ENCODE peak calls at places on chromosomes 13 and 19, in eight cellular contexts. One of them, this sample, is unnamed.

GRCh38 chr19:16078759-16079707 is 2.7 kb downstream of the TPM4 start:
- DNase-seq in GM12878: peak; percentile 94
- DNase-seq in ascending aorta: peak; percentile 94
- DNase-seq in right atrium auricular region: peak; percentile 89
- DNase-seq in endodermal cell: peak; percentile 60
- DNase-seq in tibial artery: peak; percentile 87
- DNase-seq in breast epithelium: peak; percentile 55
- DNase-seq in heart right ventricle: no peak
- DNase-seq in this sample: peak; percentile 70

GRCh38 chr19:58183822-58184215 is 958 bp downstream of the ZNF274 start:
- DNase-seq in tibial artery: no peak
- DNase-seq in breast epithelium: no peak
- DNase-seq in endodermal cell: no peak
- DNase-seq in right atrium auricular region: no peak
- DNase-seq in heart right ventricle: no peak
- DNase-seq in GM12878: no peak
- DNase-seq in ascending aorta: no peak
- DNase-seq in this sample: no peak

GRCh38 chr13:25807562-25807961 is 244.3 kb downstream of the SHISA2 start:
- DNase-seq in right atrium auricular region: no peak
- DNase-seq in ascending aorta: no peak
- DNase-seq in tibial artery: no peak
- DNase-seq in endodermal cell: no peak
- DNase-seq in breast epithelium: no peak
- DNase-seq in GM12878: no peak
- DNase-seq in heart right ventricle: no peak
- DNase-seq in this sample: no peak

GRCh38 chr13:98997738-98998641 is 20.1 kb upstream of the DOCK9 start:
- DNase-seq in breast epithelium: no peak
- DNase-seq in tibial artery: no peak
- DNase-seq in endodermal cell: peak; percentile 30
- DNase-seq in ascending aorta: no peak
- DNase-seq in heart right ventricle: no peak
- DNase-seq in GM12878: no peak
- DNase-seq in right atrium auricular region: no peak
- DNase-seq in this sample: no peak

GRCh38 chr19:56955637-56956216 is 115.2 kb upstream of the PEG3 start:
- DNase-seq in breast epithelium: no peak
- DNase-seq in endodermal cell: no peak
- DNase-seq in ascending aorta: no peak
- DNase-seq in right atrium auricular region: no peak
- DNase-seq in GM12878: no peak
- DNase-seq in tibial artery: no peak
- DNase-seq in heart right ventricle: no peak
- DNase-seq in this sample: no peak

GRCh38 chr13:31725841-31726240 is 13.5 kb upstream of the RXFP2 start:
- DNase-seq in tibial artery: no peak
- DNase-seq in heart right ventricle: no peak
- DNase-seq in GM12878: no peak
- DNase-seq in right atrium auricular region: no peak
- DNase-seq in ascending aorta: no peak
- DNase-seq in endodermal cell: no peak
- DNase-seq in breast epithelium: no peak
- DNase-seq in this sample: no peak

GRCh38 chr13:76286178-76286577 is 600.0 kb downstream of the KCTD12 start:
- DNase-seq in right atrium auricular region: no peak
- DNase-seq in ascending aorta: no peak
- DNase-seq in GM12878: no peak
- DNase-seq in breast epithelium: no peak
- DNase-seq in endodermal cell: no peak
- DNase-seq in tibial artery: no peak
- DNase-seq in heart right ventricle: no peak
- DNase-seq in this sample: no peak

GRCh38 chr13:59700281-59700680 is 463.4 kb downstream of the DIAPH3 start:
- DNase-seq in tibial artery: no peak
- DNase-seq in endodermal cell: no peak
- DNase-seq in breast epithelium: no peak
- DNase-seq in heart right ventricle: no peak
- DNase-seq in ascending aorta: no peak
- DNase-seq in GM12878: no peak
- DNase-seq in right atrium auricular region: no peak
- DNase-seq in this sample: no peak

DNA sequence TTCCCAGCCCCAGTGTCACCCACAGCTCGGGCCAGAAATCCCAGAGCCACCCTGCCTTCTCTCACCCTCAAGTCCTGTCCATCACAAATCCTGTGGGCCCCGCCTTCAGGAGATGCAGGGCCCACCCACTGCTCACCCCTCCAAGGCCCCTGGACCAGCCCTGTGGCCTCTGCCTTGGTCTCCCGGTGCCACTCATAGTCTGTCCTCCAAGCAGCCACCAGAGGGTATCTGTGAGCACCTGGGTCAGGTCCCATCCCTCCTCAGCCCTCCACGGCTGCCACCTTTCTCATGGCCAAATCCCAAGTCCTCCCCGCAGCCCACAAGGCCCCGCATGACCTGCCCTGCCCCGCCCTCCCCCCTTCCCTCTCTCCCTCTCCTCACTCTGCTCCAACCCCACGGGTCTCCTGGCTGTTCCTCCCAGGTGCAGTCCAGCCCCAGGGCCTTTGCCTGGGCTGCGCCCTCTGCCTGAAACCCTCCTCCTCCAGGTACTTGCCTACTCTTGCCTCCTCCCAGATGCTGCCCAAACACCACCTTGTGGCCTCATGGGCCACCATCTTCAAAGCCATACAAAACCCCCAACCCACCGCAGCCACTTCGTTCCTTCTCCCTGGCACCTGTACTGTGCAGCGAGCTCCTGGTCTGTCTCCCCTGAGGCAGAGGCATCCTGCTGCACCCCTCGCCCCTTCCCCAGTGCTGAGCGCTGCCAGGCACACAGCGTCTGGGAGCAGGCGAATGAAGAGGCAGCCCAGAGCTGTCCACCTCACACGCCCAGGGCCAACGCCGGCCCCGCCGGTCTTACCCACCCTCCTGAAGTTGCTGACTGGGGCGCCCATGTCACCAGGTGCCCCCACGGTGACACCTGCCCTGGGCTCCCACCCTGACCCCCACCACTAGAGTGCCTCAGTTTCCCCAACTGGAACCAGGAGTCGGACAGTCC is 13.2 kb upstream of the UQCR11 start:
- DNase-seq in heart right ventricle: no peak
- DNase-seq in ascending aorta: no peak
- DNase-seq in tibial artery: no peak
- DNase-seq in right atrium auricular region: no peak
- DNase-seq in endodermal cell: peak; percentile 89
- DNase-seq in GM12878: no peak
- DNase-seq in breast epithelium: no peak
- DNase-seq in this sample: no peak
- TF ChIP-seq CTCF in heart right ventricle: peak; percentile 34
- TF ChIP-seq CTCF in ascending aorta: no peak
- TF ChIP-seq CTCF in tibial artery: peak; percentile 23
- TF ChIP-seq CTCF in right atrium auricular region: peak; percentile 45
- TF ChIP-seq CTCF in endodermal cell: peak; percentile 72
- TF ChIP-seq CTCF in GM12878: peak; percentile 52
- TF ChIP-seq CTCF in breast epithelium: peak; percentile 41
- TF ChIP-seq CTCF in this sample: peak; percentile 18

DNA sequence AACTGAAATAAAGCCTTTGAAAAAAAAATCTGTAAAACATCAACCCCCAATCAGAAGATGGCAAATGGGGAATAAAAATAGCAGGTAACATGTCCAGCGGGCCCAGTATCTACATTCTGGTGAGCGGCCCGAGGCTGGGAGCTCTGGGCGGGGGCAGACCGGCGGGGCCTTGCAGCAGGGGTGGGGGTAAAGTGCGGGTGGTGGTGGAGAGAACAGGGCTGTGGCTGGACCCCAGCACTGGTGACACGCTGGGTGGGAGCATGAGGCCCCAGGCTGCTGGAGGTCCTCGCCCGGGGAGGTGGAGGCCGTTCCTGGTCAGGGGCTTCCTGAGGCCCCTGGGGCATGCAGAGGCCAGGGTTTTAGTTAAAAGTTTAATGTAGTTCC is 1.7 kb downstream of the CAPS start:
- DNase-seq in endodermal cell: no peak
- DNase-seq in GM12878: no peak
- DNase-seq in right atrium auricular region: no peak
- DNase-seq in tibial artery: no peak
- DNase-seq in heart right ventricle: no peak
- DNase-seq in ascending aorta: no peak
- DNase-seq in breast epithelium: no peak
- DNase-seq in this sample: no peak
- H3K36me3 ChIP-seq in endodermal cell: peaks cover 25% of the 10 kb centered on the region
- H3K36me3 ChIP-seq in GM12878: peaks cover 27% of the 10 kb centered on the region
- H3K36me3 ChIP-seq in right atrium auricular region: peaks cover 51% of the 10 kb centered on the region
- H3K36me3 ChIP-seq in tibial artery: peaks cover 59% of the 10 kb centered on the region
- H3K36me3 ChIP-seq in heart right ventricle: peaks cover 63% of the 10 kb centered on the region
- H3K36me3 ChIP-seq in ascending aorta: peaks cover 65% of the 10 kb centered on the region
- H3K36me3 ChIP-seq in breast epithelium: no peaks in the 10 kb centered on the region
- H3K36me3 ChIP-seq in this sample: no peaks in the 10 kb centered on the region

GRCh38 chr19:12098040-12098439 is 33.5 kb downstream of the ZNF844 start:
- DNase-seq in endodermal cell: no peak
- DNase-seq in right atrium auricular region: no peak
- DNase-seq in breast epithelium: no peak
- DNase-seq in ascending aorta: no peak
- DNase-seq in heart right ventricle: no peak
- DNase-seq in GM12878: no peak
- DNase-seq in tibial artery: no peak
- DNase-seq in this sample: no peak
- H3K27ac ChIP-seq in endodermal cell: no peak overlapping the region
- H3K27ac ChIP-seq in right atrium auricular region: no peak overlapping the region
- H3K27ac ChIP-seq in breast epithelium: no peak overlapping the region
- H3K27ac ChIP-seq in ascending aorta: no peak overlapping the region
- H3K27ac ChIP-seq in heart right ventricle: no peak overlapping the region
- H3K27ac ChIP-seq in GM12878: no peak overlapping the region
- H3K27ac ChIP-seq in tibial artery: no peak overlapping the region
- H3K27ac ChIP-seq in this sample: no peak overlapping the region

GRCh38 chr19:36418287-36419001 is at the start of gene ZFP82:
- DNase-seq in tibial artery: peak; percentile 61
- DNase-seq in endodermal cell: peak; percentile 95
- DNase-seq in breast epithelium: peak; percentile 68
- DNase-seq in heart right ventricle: peak; percentile 90
- DNase-seq in ascending aorta: peak; percentile 78
- DNase-seq in GM12878: peak; percentile 37
- DNase-seq in right atrium auricular region: peak; percentile 72
- DNase-seq in this sample: peak; percentile 81
- TF ChIP-seq CTCF in tibial artery: no peak
- TF ChIP-seq CTCF in endodermal cell: no peak
- TF ChIP-seq CTCF in breast epithelium: no peak
- TF ChIP-seq CTCF in heart right ventricle: no peak
- TF ChIP-seq CTCF in ascending aorta: no peak
- TF ChIP-seq CTCF in GM12878: no peak
- TF ChIP-seq CTCF in right atrium auricular region: no peak
- TF ChIP-seq CTCF in this sample: no peak

DNA sequence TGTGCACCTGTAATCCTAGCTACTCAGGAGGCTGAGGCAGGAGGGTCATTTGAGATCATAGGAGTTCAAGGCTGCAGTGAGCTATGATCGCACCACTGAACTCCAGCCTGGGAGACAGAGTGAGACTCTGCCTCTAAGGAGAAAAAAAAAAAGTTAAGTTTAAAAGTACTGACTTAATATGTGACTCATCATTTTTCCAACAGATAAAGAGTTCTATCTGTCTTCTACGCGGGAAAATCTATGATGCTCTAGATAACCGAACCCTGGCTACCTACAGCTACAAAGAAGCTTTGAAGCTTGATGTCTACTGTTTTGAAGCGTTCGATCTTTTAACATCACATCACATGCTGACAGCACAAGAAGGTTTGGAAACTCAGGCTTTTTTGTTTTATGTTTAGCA is 7.2 kb downstream of the CDC16 start:
- DNase-seq in GM12878: no peak
- DNase-seq in endodermal cell: no peak
- DNase-seq in right atrium auricular region: no peak
- DNase-seq in heart right ventricle: no peak
- DNase-seq in breast epithelium: no peak
- DNase-seq in ascending aorta: no peak
- DNase-seq in tibial artery: no peak
- DNase-seq in this sample: no peak
- H3K36me3 ChIP-seq in GM12878: peaks cover 9% of the 10 kb centered on the region
- H3K36me3 ChIP-seq in endodermal cell: peaks cover 95% of the 10 kb centered on the region
- H3K36me3 ChIP-seq in right atrium auricular region: peaks cover 96% of the 10 kb centered on the region
- H3K36me3 ChIP-seq in heart right ventricle: peaks cover 100% of the 10 kb centered on the region
- H3K36me3 ChIP-seq in breast epithelium: peaks cover 21% of the 10 kb centered on the region
- H3K36me3 ChIP-seq in ascending aorta: peaks cover 94% of the 10 kb centered on the region
- H3K36me3 ChIP-seq in tibial artery: peaks cover 97% of the 10 kb centered on the region
- H3K36me3 ChIP-seq in this sample: peaks cover 100% of the 10 kb centered on the region

GRCh38 chr19:33797821-33798633 is 1.4 kb downstream of the KCTD15 start:
- DNase-seq in endodermal cell: peak; percentile 89
- DNase-seq in breast epithelium: no peak
- DNase-seq in GM12878: no peak
- DNase-seq in heart right ventricle: peak; percentile 76
- DNase-seq in tibial artery: peak; percentile 30
- DNase-seq in ascending aorta: peak; percentile 75
- DNase-seq in right atrium auricular region: no peak
- DNase-seq in this sample: no peak
- H3K27ac ChIP-seq in endodermal cell: peak overlapping the region; percentile 93
- H3K27ac ChIP-seq in breast epithelium: peak overlapping the region; percentile 69
- H3K27ac ChIP-seq in GM12878: no peak overlapping the region
- H3K27ac ChIP-seq in heart right ventricle: peak overlapping the region; percentile 98
- H3K27ac ChIP-seq in tibial artery: peak overlapping the region; percentile 84
- H3K27ac ChIP-seq in ascending aorta: peak overlapping the region; percentile 93
- H3K27ac ChIP-seq in right atrium auricular region: peak overlapping the region; percentile 95
- H3K27ac ChIP-seq in this sample: peak overlapping the region; percentile 90

GRCh38 chr13:30576528-30576927 is 41.2 kb upstream of the USPL1 start:
- DNase-seq in breast epithelium: no peak
- DNase-seq in right atrium auricular region: no peak
- DNase-seq in endodermal cell: no peak
- DNase-seq in GM12878: no peak
- DNase-seq in ascending aorta: no peak
- DNase-seq in tibial artery: no peak
- DNase-seq in heart right ventricle: no peak
- DNase-seq in this sample: no peak
- TF ChIP-seq CTCF in breast epithelium: no peak
- TF ChIP-seq CTCF in right atrium auricular region: no peak
- TF ChIP-seq CTCF in endodermal cell: no peak
- TF ChIP-seq CTCF in GM12878: no peak
- TF ChIP-seq CTCF in ascending aorta: no peak
- TF ChIP-seq CTCF in tibial artery: no peak
- TF ChIP-seq CTCF in heart right ventricle: no peak
- TF ChIP-seq CTCF in this sample: no peak

GRCh38 chr19:29610213-29610573 is 4.1 kb downstream of the POP4 start:
- DNase-seq in breast epithelium: no peak
- DNase-seq in heart right ventricle: no peak
- DNase-seq in GM12878: no peak
- DNase-seq in tibial artery: no peak
- DNase-seq in ascending aorta: no peak
- DNase-seq in endodermal cell: no peak
- DNase-seq in right atrium auricular region: no peak
- DNase-seq in this sample: no peak

GRCh38 chr19:29612121-29612520 is 6.0 kb downstream of the POP4 start:
- DNase-seq in endodermal cell: no peak
- DNase-seq in breast epithelium: no peak
- DNase-seq in heart right ventricle: no peak
- DNase-seq in tibial artery: no peak
- DNase-seq in right atrium auricular region: no peak
- DNase-seq in ascending aorta: no peak
- DNase-seq in GM12878: no peak
- DNase-seq in this sample: no peak

GRCh38 chr19:29609636-29610035 is 3.6 kb downstream of the POP4 start:
- DNase-seq in right atrium auricular region: no peak
- DNase-seq in ascending aorta: no peak
- DNase-seq in endodermal cell: no peak
- DNase-seq in heart right ventricle: no peak
- DNase-seq in GM12878: no peak
- DNase-seq in tibial artery: no peak
- DNase-seq in breast epithelium: no peak
- DNase-seq in this sample: no peak

GRCh38 chr19:29612801-29613595 is 6.9 kb downstream of the POP4 start:
- DNase-seq in tibial artery: no peak
- DNase-seq in breast epithelium: no peak
- DNase-seq in endodermal cell: no peak
- DNase-seq in right atrium auricular region: no peak
- DNase-seq in ascending aorta: no peak
- DNase-seq in heart right ventricle: no peak
- DNase-seq in GM12878: no peak
- DNase-seq in this sample: no peak

GRCh38 chr19:29610574-29611271 is 4.6 kb downstream of the POP4 start:
- DNase-seq in ascending aorta: peak; percentile 89
- DNase-seq in endodermal cell: peak; percentile 97
- DNase-seq in breast epithelium: peak; percentile 80
- DNase-seq in heart right ventricle: peak; percentile 75
- DNase-seq in GM12878: peak; percentile 75
- DNase-seq in tibial artery: peak; percentile 84
- DNase-seq in right atrium auricular region: peak; percentile 84
- DNase-seq in this sample: no peak
- H3K36me3 ChIP-seq in ascending aorta: peaks cover 62% of the 10 kb centered on the region
- H3K36me3 ChIP-seq in endodermal cell: peaks cover 46% of the 10 kb centered on the region
- H3K36me3 ChIP-seq in breast epithelium: peaks cover 13% of the 10 kb centered on the region
- H3K36me3 ChIP-seq in heart right ventricle: peaks cover 72% of the 10 kb centered on the region
- H3K36me3 ChIP-seq in GM12878: peaks cover 16% of the 10 kb centered on the region
- H3K36me3 ChIP-seq in tibial artery: peaks cover 62% of the 10 kb centered on the region
- H3K36me3 ChIP-seq in right atrium auricular region: peaks cover 54% of the 10 kb centered on the region
- H3K36me3 ChIP-seq in this sample: peaks cover 69% of the 10 kb centered on the region